ENCODE peak calls at places on chromosome 12, in four cellular contexts. Y is cardiac muscle cell, A is tibial artery, T is cardiac fibroblast. S is an unnamed sample.

GRCh38 chr12:102513739-102514138 is 33.4 kb upstream of the IGF1 start:
- DNase-seq in Y (no peak), A (no peak), T (no peak), S (no peak)

GRCh38 chr12:122825773-122826724 is 9.2 kb upstream of the HIP1R start:
- DNase-seq in Y (peak), A (no peak), T (no peak), S (peak)

GRCh38 chr12:9866786-9867379 is 2.3 kb downstream of the CLEC2B start:
- DNase-seq in Y (no peak), A (no peak), T (no peak), S (no peak)

GRCh38 chr12:93608313-93608712 is 35.8 kb downstream of the SOCS2 start:
- DNase-seq in Y (no peak), A (no peak), T (no peak), S (no peak)

GRCh38 chr12:47867496-47867941 is 37.3 kb downstream of the VDR start:
- DNase-seq in Y (no peak), A (no peak), T (peak), S (no peak)

GRCh38 chr12:96850676-96851075 is 56.4 kb upstream of the NEDD1 start:
- DNase-seq in Y (no peak), A (no peak), T (no peak), S (no peak)

GRCh38 chr12:109910969-109911348 is 10.9 kb downstream of the TCHP start:
- DNase-seq in Y (no peak), A (no peak), T (peak), S (peak)

GRCh38 chr12:106089935-106090334 is 48.8 kb downstream of the NUAK1 start:
- DNase-seq in Y (no peak), A (peak), T (no peak), S (no peak)

GRCh38 chr12:3683670-3684069 is 69.2 kb downstream of the CRACR2A start:
- DNase-seq in Y (no peak), A (no peak), T (peak), S (no peak)

GRCh38 chr12:62684586-62685295 is 218.1 kb downstream of the MON2 start:
- DNase-seq in Y (no peak), A (peak), T (peak), S (no peak)

GRCh38 chr12:2691001-2691339 is 103.8 kb upstream of the FKBP4 start:
- DNase-seq in Y (peak), A (no peak), T (no peak), S (no peak)

DNA sequence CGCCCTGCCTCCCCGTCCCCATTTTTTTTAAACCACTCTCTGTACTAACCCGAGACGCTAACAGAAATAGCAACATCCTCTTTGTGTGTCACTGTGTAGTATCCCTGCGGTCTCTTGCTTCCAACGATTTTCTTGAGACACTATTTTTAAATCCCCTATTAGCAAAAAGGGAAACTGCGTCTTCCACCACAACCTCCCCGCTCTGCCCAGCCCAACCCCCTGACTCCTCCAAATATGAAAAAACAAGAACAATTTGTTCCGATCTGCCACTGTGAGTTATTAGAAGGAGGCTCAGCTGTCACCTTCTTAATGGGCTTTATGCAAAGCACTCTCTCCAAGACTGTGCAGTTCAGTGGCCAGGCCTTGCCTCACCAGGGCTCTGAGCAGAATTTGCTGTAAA is 76.3 kb downstream of the MAP1LC3B2 start:
- DNase-seq in Y (no peak), A (no peak), T (no peak), S (no peak)
- TF ChIP-seq CTCF in Y (no peak), A (no peak), T (no peak), S (no peak)

GRCh38 chr12:49946086-49946485 is 4.5 kb upstream of the AQP2 start:
- DNase-seq in Y (no peak), A (no peak), T (no peak), S (no peak)
- TF ChIP-seq CTCF in Y (no peak), A (no peak), T (no peak), S (no peak)

GRCh38 chr12:57737467-57738141 is 938 bp downstream of the AGAP2 start:
- DNase-seq in Y (peak), A (no peak), T (no peak), S (no peak)
- TF ChIP-seq CTCF in Y (peak), A (no peak), T (no peak), S (no peak)

GRCh38 chr12:65169311-65170244 is at the start of gene LEMD3:
- DNase-seq in Y (peak), A (peak), T (peak), S (peak)
- TF ChIP-seq CTCF in Y (no peak), A (no peak), T (no peak), S (no peak)

GRCh38 chr12:6667559-6668210 is 4.8 kb upstream of the ING4 start:
- DNase-seq in Y (no peak), A (no peak), T (no peak), S (peak)
- TF ChIP-seq CTCF in Y (no peak), A (no peak), T (no peak), S (peak)

GRCh38 chr12:54036620-54037359 is 3.9 kb downstream of the HOXC5 start:
- DNase-seq in Y (no peak), A (no peak), T (no peak), S (peak)
- TF ChIP-seq CTCF in Y (no peak), A (peak), T (no peak), S (no peak)

GRCh38 chr12:44465139-44465538 is 411.0 kb downstream of the NELL2 start:
- DNase-seq in Y (peak), A (no peak), T (no peak), S (no peak)
- TF ChIP-seq CTCF in Y (no peak), A (no peak), T (no peak), S (no peak)

DNA sequence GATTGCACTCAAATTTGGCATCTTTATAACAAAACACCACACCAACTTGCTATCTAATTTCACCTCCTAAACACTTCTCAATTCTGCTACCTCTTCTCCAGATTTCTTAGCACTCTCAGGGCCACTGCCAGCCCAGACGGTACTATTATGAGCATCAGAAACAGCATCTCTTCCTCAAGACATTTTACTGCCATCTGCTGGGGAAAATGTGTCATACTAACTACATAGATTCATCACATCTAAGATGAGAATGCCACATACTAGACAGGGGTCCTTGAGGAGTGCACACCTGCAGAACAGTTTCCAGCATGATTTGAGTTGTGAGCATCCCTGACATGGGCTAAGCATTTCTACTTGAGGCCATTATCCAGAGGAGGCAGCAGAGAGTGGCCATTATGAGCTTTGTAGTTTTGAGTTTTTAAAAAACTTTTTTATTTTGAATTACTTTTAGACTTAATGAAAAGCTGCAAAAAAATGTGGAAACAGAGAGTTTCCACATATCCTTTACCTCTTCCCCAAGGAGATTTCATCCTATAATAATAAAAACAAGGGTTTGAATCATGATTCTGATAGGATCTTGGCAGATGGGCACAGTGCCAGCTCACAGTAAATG is 15.1 kb upstream of the GRIP1 start:
- DNase-seq in Y (peak), A (no peak), T (peak), S (peak)
- TF ChIP-seq CTCF in Y (peak), A (peak), T (peak), S (peak)

GRCh38 chr12:14668591-14668990 is 27.8 kb downstream of the GUCY2C start:
- DNase-seq in Y (no peak), A (no peak), T (no peak), S (no peak)

GRCh38 chr12:14665354-14666348 is 30.7 kb downstream of the GUCY2C start:
- DNase-seq in Y (no peak), A (no peak), T (no peak), S (no peak)

GRCh38 chr12:14663002-14663401 is 33.4 kb downstream of the GUCY2C start:
- DNase-seq in Y (no peak), A (no peak), T (no peak), S (no peak)

GRCh38 chr12:14664434-14665023 is 31.9 kb downstream of the GUCY2C start:
- DNase-seq in Y (peak), A (no peak), T (peak), S (peak)
- TF ChIP-seq CTCF in Y (peak), A (peak), T (peak), S (no peak)

DNA sequence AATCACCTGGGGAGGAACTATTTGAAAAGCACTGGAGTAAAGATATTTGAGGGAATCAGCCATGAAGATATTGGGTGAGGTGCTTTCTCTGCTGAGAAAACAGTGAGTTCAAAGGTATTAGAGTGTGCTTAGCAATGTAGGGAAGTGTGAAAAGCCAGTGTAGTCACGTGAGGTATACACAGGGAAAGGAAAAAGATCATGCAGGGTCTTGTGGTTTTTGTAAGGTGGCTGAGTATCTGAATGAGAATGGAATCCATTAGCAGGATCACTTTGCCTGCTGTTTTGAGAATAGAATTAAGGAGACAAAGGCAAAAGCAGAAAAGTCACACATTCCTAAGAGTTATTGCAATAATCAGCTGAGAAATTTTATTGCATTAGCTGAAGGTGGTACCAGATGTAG is 193.0 kb downstream of the PIK3C2G start:
- DNase-seq in Y (no peak), A (no peak), T (no peak), S (no peak)
- TF ChIP-seq CTCF in Y (no peak), A (no peak), T (no peak), S (no peak)

S was measured in Calu3.